ENCODE peak calls at places on chromosomes 12 and 14, in nine cellular contexts. K is HFF-Myc, B is GM23338, Q is BE2C, E is stomach, W is activated B cell treated with CpG ODN at 0.5 μM for 24 hours, L is AG09319, V is endodermal cell, S is heart left ventricle. M is an unnamed sample.
A peak's percentile ranks its signal among the peaks of the same experiment; 100 is the strongest.

GRCh38 chr14:34981743-34982420 is 910 bp upstream of the SRP54 start:
- DNase-seq in K (no peak), B (peak; percentile 43), Q (peak; percentile 46), E (no peak), W (no peak), L (no peak), V (peak; percentile 76), S (no peak), M (peak; percentile 58)

GRCh38 chr14:85333313-85333712 is 196.6 kb upstream of the FLRT2 start:
- DNase-seq in K (peak; percentile 76), B (no peak), Q (no peak), E (peak; percentile 30), W (no peak), L (no peak), V (no peak), S (no peak), M (no peak)

GRCh38 chr14:39841088-39841487 is 408.9 kb upstream of the FBXO33 start:
- DNase-seq in K (no peak), B (no peak), Q (no peak), E (no peak), W (no peak), L (no peak), V (no peak), S (no peak), M (no peak)

GRCh38 chr12:123270380-123271181 is 1.1 kb downstream of the CDK2AP1 start:
- DNase-seq in K (no peak), B (peak; percentile 34), Q (peak; percentile 26), E (no peak), W (peak; percentile 31), L (no peak), V (peak; percentile 87), S (peak; percentile 72), M (peak; percentile 37)

GRCh38 chr12:30989754-30990153 is 63.2 kb downstream of the TSPAN11 start:
- DNase-seq in K (no peak), B (peak; percentile 73), Q (peak; percentile 63), E (no peak), W (no peak), L (no peak), V (peak; percentile 95), S (no peak), M (peak; percentile 83)

GRCh38 chr14:89956294-89957009 is 725 bp downstream of the TDP1 start:
- DNase-seq in K (peak; percentile 65), B (peak; percentile 78), Q (peak; percentile 47), E (peak; percentile 68), W (peak; percentile 60), L (peak; percentile 45), V (peak; percentile 86), S (peak; percentile 72), M (peak; percentile 50)

GRCh38 chr14:31902002-31902401 is 175.1 kb upstream of the ARHGAP5 start:
- DNase-seq in K (no peak), B (no peak), Q (no peak), E (peak; percentile 42), W (no peak), L (no peak), V (peak; percentile 61), S (no peak), M (no peak)

GRCh38 chr14:54108481-54109471 is 152.2 kb upstream of the BMP4 start:
- DNase-seq in K (peak; percentile 79), B (no peak), Q (no peak), E (no peak), W (no peak), L (peak; percentile 31), V (no peak), S (no peak), M (no peak)

GRCh38 chr12:107399061-107399460 is 286.5 kb upstream of the PWP1 start:
- DNase-seq in K (no peak), B (peak; percentile 30), Q (no peak), E (no peak), W (no peak), L (no peak), V (no peak), S (no peak), M (no peak)

GRCh38 chr12:95085612-95086011 is 12.2 kb upstream of the NR2C1 start:
- DNase-seq in K (no peak), B (no peak), Q (no peak), E (no peak), W (no peak), L (no peak), V (no peak), S (no peak), M (no peak)

GRCh38 chr12:106847861-106848260 is 73.4 kb downstream of the RIC8B start:
- DNase-seq in K (no peak), B (no peak), Q (no peak), E (no peak), W (no peak), L (no peak), V (no peak), S (no peak), M (no peak)

GRCh38 chr12:125794401-125794800 is 729.2 kb downstream of the AACS start:
- DNase-seq in K (no peak), B (no peak), Q (no peak), E (no peak), W (no peak), L (no peak), V (no peak), S (no peak), M (no peak)

GRCh38 chr12:55932546-55932919 is 1.6 kb downstream of the DGKA start:
- DNase-seq in K (no peak), B (no peak), Q (no peak), E (no peak), W (peak; percentile 27), L (no peak), V (peak; percentile 61), S (no peak), M (no peak)

GRCh38 chr14:86057018-86057667 is 527.2 kb downstream of the FLRT2 start:
- DNase-seq in K (no peak), B (peak; percentile 66), Q (peak; percentile 39), E (no peak), W (no peak), L (no peak), V (peak; percentile 63), S (no peak), M (peak; percentile 58)

GRCh38 chr12:15209782-15210181 is 11.4 kb downstream of the RERG start:
- DNase-seq in K (no peak), B (no peak), Q (no peak), E (no peak), W (no peak), L (no peak), V (no peak), S (no peak), M (no peak)

GRCh38 chr12:15206831-15207394 is 14.3 kb downstream of the RERG start:
- DNase-seq in K (no peak), B (peak; percentile 10), Q (no peak), E (no peak), W (no peak), L (no peak), V (no peak), S (no peak), M (no peak)

GRCh38 chr12:15208871-15209656 is 12.2 kb downstream of the RERG start:
- DNase-seq in K (no peak), B (no peak), Q (no peak), E (no peak), W (no peak), L (no peak), V (no peak), S (no peak), M (no peak)

GRCh38 chr12:15206338-15206737 is 14.9 kb downstream of the RERG start:
- DNase-seq in K (no peak), B (peak; percentile 64), Q (no peak), E (no peak), W (no peak), L (no peak), V (peak; percentile 68), S (no peak), M (no peak)

GRCh38 chr12:15208140-15208539 is 13.1 kb downstream of the RERG start:
- DNase-seq in K (no peak), B (peak; percentile 17), Q (no peak), E (no peak), W (no peak), L (no peak), V (no peak), S (no peak), M (no peak)
- TF ChIP-seq CTCF in K (peak; percentile 12), B (peak; percentile 32), Q (peak; percentile 53), E (no peak), W (no peak), L (no peak), V (peak; percentile 89), S (peak; percentile 26), M (peak; percentile 25)

GRCh38 chr12:19222566-19222965 is 93.0 kb downstream of the PLEKHA5 start:
- DNase-seq in K (no peak), B (no peak), Q (no peak), E (no peak), W (no peak), L (no peak), V (no peak), S (no peak), M (no peak)

GRCh38 chr12:19223695-19224094 is 94.2 kb downstream of the PLEKHA5 start:
- DNase-seq in K (no peak), B (no peak), Q (no peak), E (no peak), W (no peak), L (no peak), V (no peak), S (no peak), M (no peak)

GRCh38 chr12:19224746-19225145 is 95.2 kb downstream of the PLEKHA5 start:
- DNase-seq in K (no peak), B (no peak), Q (no peak), E (no peak), W (no peak), L (no peak), V (no peak), S (no peak), M (no peak)

GRCh38 chr12:19220861-19221466 is 91.4 kb downstream of the PLEKHA5 start:
- DNase-seq in K (no peak), B (no peak), Q (no peak), E (no peak), W (no peak), L (no peak), V (no peak), S (no peak), M (no peak)

GRCh38 chr12:19223018-19223417 is 93.5 kb downstream of the PLEKHA5 start:
- DNase-seq in K (no peak), B (peak; percentile 27), Q (no peak), E (no peak), W (no peak), L (no peak), V (no peak), S (no peak), M (no peak)
- TF ChIP-seq CTCF in K (no peak), B (peak; percentile 35), Q (peak; percentile 38), E (no peak), W (no peak), L (no peak), V (peak; percentile 62), S (peak; percentile 25), M (peak; percentile 49)

DNA sequence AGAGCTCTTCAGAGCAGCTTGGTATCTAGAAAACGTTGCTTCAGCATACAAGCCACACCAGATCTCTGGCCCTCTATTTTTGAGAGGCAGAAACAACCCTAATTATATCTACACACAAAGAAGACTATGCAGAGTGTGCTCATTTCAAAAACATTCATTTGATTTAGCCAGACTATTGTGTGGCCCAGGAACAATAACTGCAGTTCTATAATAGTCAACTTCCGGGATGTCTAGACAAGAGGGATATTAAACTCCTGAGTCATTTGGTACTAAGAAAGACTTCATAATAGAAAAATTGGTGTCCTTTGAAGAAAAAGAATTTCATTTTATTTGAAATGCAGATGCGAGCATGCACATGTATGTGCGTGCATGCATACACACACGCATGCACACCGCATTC is 153.8 kb downstream of the PELI2 start:
- DNase-seq in K (no peak), B (no peak), Q (no peak), E (no peak), W (no peak), L (no peak), V (no peak), S (no peak), M (no peak)
- TF ChIP-seq CTCF in K (no peak), B (no peak), Q (no peak), E (no peak), W (no peak), L (no peak), V (no peak), S (no peak), M (no peak)

GRCh38 chr14:99797231-99797630 is 4.0 kb downstream of the EML1 start:
- DNase-seq in K (no peak), B (no peak), Q (no peak), E (no peak), W (no peak), L (no peak), V (no peak), S (no peak), M (no peak)
- TF ChIP-seq CTCF in K (no peak), B (no peak), Q (no peak), E (no peak), W (no peak), L (no peak), V (no peak), S (no peak), M (no peak)

M was measured in glutamatergic neuron.